ENCODE peak calls at places on chromosomes 12 and 14, in five cellular contexts. B is AG09309, I is A549, Y is colonic mucosa, E is HL-60. Q is an unnamed sample.

GRCh38 chr12:4106617-4107016 is 166.9 kb upstream of the CCND2 start:
- DNase-seq in B (no peak), I (no peak), Y (no peak), E (no peak), Q (no peak)

GRCh38 chr12:3777206-3777809 is 24.4 kb upstream of the CRACR2A start:
- DNase-seq in B (no peak), I (peak), Y (peak), E (no peak), Q (no peak)

GRCh38 chr14:81269100-81269978 is 48.6 kb upstream of the GTF2A1 start:
- DNase-seq in B (no peak), I (peak), Y (peak), E (peak), Q (peak)

GRCh38 chr12:131090254-131091210 is 136.8 kb downstream of the ADGRD1 start:
- DNase-seq in B (no peak), I (peak), Y (no peak), E (no peak), Q (peak)

GRCh38 chr12:32163596-32163995 is 56.9 kb downstream of the BICD1 start:
- DNase-seq in B (no peak), I (no peak), Y (no peak), E (no peak), Q (no peak)

GRCh38 chr14:24274101-24274543 is 2.7 kb upstream of the RABGGTA start:
- DNase-seq in B (no peak), I (no peak), Y (no peak), E (peak), Q (no peak)

GRCh38 chr14:76309572-76310551 is 66.1 kb upstream of the ESRRB start:
- DNase-seq in B (no peak), I (no peak), Y (no peak), E (no peak), Q (no peak)

GRCh38 chr14:23351681-23352505 is 794 bp downstream of the SLC22A17 start:
- DNase-seq in B (no peak), I (no peak), Y (no peak), E (no peak), Q (peak)

GRCh38 chr14:105168496-105168978 is at the start of gene JAG2:
- DNase-seq in B (no peak), I (peak), Y (peak), E (no peak), Q (peak)

GRCh38 chr12:60176891-60177290 is 581.1 kb downstream of the SLC16A7 start:
- DNase-seq in B (no peak), I (no peak), Y (no peak), E (no peak), Q (no peak)

GRCh38 chr14:50542941-50543418 is 10.6 kb upstream of the MAP4K5 start:
- DNase-seq in B (no peak), I (peak), Y (peak), E (no peak), Q (peak)

GRCh38 chr12:132827763-132828703 is 636 bp downstream of the GOLGA3 start:
- DNase-seq in B (peak), I (peak), Y (peak), E (peak), Q (no peak)

GRCh38 chr14:61705017-61705416 is 9.7 kb downstream of the HIF1A start:
- DNase-seq in B (no peak), I (no peak), Y (no peak), E (no peak), Q (no peak)

GRCh38 chr14:91315844-91316267 is 71.4 kb upstream of the GPR68 start:
- DNase-seq in B (no peak), I (no peak), Y (no peak), E (peak), Q (no peak)

GRCh38 chr12:132360906-132361777 is 31.8 kb upstream of the GALNT9 start:
- DNase-seq in B (no peak), I (no peak), Y (no peak), E (no peak), Q (no peak)

GRCh38 chr12:30695327-30696102 is at the start of gene IPO8:
- DNase-seq in B (peak), I (peak), Y (peak), E (peak), Q (peak)
- TF ChIP-seq CTCF in B (peak), I (peak), Y (peak), E (no peak), Q (peak)

GRCh38 chr12:70367268-70368141 is 1.4 kb downstream of the KCNMB4 start:
- DNase-seq in B (no peak), I (no peak), Y (peak), E (no peak), Q (no peak)

GRCh38 chr12:70365398-70365647 is 767 bp upstream of the KCNMB4 start:
- DNase-seq in B (no peak), I (no peak), Y (no peak), E (no peak), Q (no peak)

GRCh38 chr12:70364695-70365397 is 1.2 kb upstream of the KCNMB4 start:
- DNase-seq in B (no peak), I (peak), Y (peak), E (no peak), Q (no peak)

GRCh38 chr12:70366581-70367267 is 634 bp downstream of the KCNMB4 start:
- DNase-seq in B (no peak), I (peak), Y (peak), E (no peak), Q (peak)

GRCh38 chr12:70365648-70366518 is at the start of gene KCNMB4:
- DNase-seq in B (no peak), I (peak), Y (peak), E (no peak), Q (peak)
- TF ChIP-seq CTCF in B (no peak), I (no peak), Y (no peak), E (no peak), Q (no peak)

GRCh38 chr12:119020377-119021360 is 39.3 kb downstream of the SRRM4 start:
- DNase-seq in B (no peak), I (peak), Y (peak), E (no peak), Q (peak)
- TF ChIP-seq CTCF in B (no peak), I (peak), Y (peak), E (peak), Q (peak)

DNA sequence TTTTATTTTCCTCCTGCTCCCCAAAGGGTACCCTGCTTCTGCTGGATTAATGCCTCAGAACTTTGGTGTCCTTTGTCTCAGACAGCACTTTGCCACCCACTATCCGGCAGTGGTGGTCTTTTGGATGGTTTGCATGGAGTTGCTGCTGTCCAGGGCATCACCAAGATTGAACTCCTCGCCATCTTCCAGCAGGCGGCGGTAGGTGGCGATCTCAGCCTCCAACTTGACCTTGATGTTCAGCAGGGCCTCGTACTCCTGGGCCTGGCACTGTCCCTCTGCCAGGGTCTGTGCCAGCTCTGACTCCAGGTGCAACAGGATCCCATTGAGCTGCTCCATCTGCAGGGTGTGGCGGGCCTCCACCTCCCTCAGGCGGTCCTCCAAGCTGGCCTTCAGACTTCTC is 9.4 kb upstream of the NOPCHAP1 start:
- DNase-seq in B (no peak), I (no peak), Y (no peak), E (no peak), Q (no peak)
- TF ChIP-seq CTCF in B (peak), I (no peak), Y (no peak), E (no peak), Q (no peak)

DNA sequence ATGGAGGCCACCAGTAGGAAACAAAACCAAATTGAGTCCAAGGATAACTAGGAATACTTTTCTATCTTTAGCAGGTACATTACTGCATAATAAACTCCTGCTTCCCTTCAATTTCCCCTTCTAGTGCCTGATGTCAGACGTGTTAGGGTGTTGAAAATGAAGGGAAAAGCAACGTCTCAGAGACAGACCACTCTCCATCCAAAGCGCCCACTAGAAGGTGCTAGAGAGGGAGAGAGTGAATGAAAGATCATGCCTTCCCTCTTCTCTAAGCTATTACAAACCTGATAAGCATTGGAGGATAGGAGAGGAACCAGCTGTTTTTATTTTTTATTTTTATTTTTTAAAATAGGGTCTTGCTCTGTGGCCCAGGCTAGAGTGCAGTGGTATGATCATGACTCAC is 64.1 kb downstream of the ZNF641 start:
- DNase-seq in B (no peak), I (peak), Y (no peak), E (no peak), Q (no peak)
- TF ChIP-seq CTCF in B (peak), I (peak), Y (no peak), E (peak), Q (peak)

GRCh38 chr14:37118673-37119366 is 53.6 kb downstream of the SLC25A21 start:
- DNase-seq in B (no peak), I (no peak), Y (no peak), E (no peak), Q (no peak)

GRCh38 chr14:37114039-37114438 is 58.4 kb downstream of the SLC25A21 start:
- DNase-seq in B (no peak), I (peak), Y (no peak), E (no peak), Q (no peak)

GRCh38 chr14:37122288-37122687 is 50.1 kb downstream of the SLC25A21 start:
- DNase-seq in B (no peak), I (peak), Y (no peak), E (no peak), Q (no peak)

GRCh38 chr14:37114559-37114958 is 57.8 kb downstream of the SLC25A21 start:
- DNase-seq in B (no peak), I (no peak), Y (no peak), E (no peak), Q (no peak)

DNA sequence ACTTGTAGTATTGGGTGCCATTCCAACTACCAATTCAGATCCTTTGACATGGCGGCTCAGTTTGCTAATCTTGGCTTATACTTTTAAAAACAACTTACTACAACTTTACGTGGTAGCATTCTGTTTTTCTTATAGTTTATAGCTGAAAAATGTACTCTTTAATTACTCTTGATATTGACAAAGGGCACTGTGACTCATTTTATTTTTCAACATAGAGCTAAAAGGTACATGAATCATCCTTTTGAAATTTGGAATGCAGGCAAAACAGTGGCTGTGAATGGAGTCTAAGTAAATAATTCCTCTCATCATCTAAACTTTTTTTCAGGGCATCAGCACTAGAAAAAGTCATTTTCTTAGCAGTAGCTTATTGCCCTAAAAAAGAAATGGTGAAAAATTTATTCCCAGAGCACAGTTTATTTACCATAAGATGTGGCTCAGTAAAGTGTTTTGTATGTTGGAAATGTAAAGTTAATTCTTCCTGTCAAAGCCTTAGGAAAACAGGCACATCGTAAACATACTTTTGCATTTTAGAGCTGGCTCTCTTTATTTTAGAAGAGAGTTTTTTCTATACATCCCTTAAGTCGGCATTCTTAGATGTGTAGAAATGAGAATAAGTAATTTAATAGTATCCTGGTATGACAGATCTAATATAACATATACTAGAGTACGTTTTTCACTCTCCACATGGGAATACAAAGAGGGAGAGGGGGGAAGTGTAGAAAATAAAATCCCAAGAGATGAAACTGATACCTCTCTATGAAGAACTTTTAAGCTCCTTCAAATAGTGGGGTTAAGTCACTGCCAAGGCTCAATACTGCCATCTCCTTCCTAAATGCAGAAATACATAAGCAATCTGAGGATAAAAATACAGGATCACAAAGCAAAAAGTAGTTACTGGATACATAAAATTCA is 55.2 kb downstream of the SLC25A21 start:
- DNase-seq in B (peak), I (peak), Y (no peak), E (no peak), Q (no peak)
- TF ChIP-seq CTCF in B (peak), I (peak), Y (no peak), E (peak), Q (no peak)

Q was measured in BE2C.